ENCODE peak calls at places on chromosome 16, in seven cellular contexts. E is fibroblast of the aortic adventitia; U is foreskin fibroblast; I is HL-60; X is AG10803; D is body of pancreas; T is CD4-positive, alpha-beta memory T cell. W is an unnamed sample.

GRCh38 chr16:81435567-81435966 is 9.0 kb upstream of the CMIP start:
- DNase-seq in T (no peak), E (no peak), D (no peak), I (no peak), X (no peak), U (no peak), W (no peak)

GRCh38 chr16:51971184-51971583 is 575.8 kb downstream of the TOX3 start:
- DNase-seq in E (peak), I (no peak), D (peak), X (peak), T (no peak), U (peak), W (no peak)

GRCh38 chr16:87953308-87954208 is 2.3 kb downstream of the BANP start:
- DNase-seq in X (no peak), I (no peak), T (no peak), E (no peak), U (no peak), D (no peak), W (no peak)

GRCh38 chr16:55008836-55009510 is 78.3 kb downstream of the IRX5 start:
- DNase-seq in U (no peak), T (no peak), E (no peak), X (no peak), I (no peak), D (no peak), W (no peak)

GRCh38 chr16:72473631-72474030 is 301.7 kb upstream of the PMFBP1 start:
- DNase-seq in E (no peak), I (no peak), T (no peak), X (no peak), D (no peak), U (no peak), W (no peak)

GRCh38 chr16:60041671-60042070 is 1307.6 kb upstream of the GOT2 start:
- DNase-seq in E (no peak), U (no peak), T (no peak), I (no peak), X (no peak), D (no peak), W (no peak)

GRCh38 chr16:79076039-79076767 is 524.3 kb downstream of the MAF start:
- DNase-seq in T (no peak), E (no peak), D (no peak), U (no peak), I (no peak), X (no peak), W (no peak)

GRCh38 chr16:14289692-14290340 is 218.7 kb downstream of the MRTFB start:
- DNase-seq in D (no peak), I (no peak), E (no peak), U (no peak), X (peak), T (no peak), W (no peak)

GRCh38 chr16:15701975-15702970 is 52.2 kb downstream of the NDE1 start:
- DNase-seq in X (peak), D (no peak), U (peak), T (no peak), I (no peak), E (no peak), W (no peak)

GRCh38 chr16:22614271-22614947 is 103.7 kb downstream of the NPIPB5 start:
- DNase-seq in I (no peak), D (peak), X (peak), E (no peak), U (peak), T (no peak), W (no peak)

GRCh38 chr16:1019234-1019933 is 37.8 kb downstream of the SOX8 start:
- DNase-seq in I (no peak), U (peak), D (peak), X (peak), T (no peak), E (peak), W (no peak)

GRCh38 chr16:5882087-5882661 is 784.6 kb upstream of the EEF2KMT start:
- DNase-seq in U (no peak), X (no peak), D (no peak), E (no peak), T (no peak), I (no peak), W (no peak)

GRCh38 chr16:86956437-86956836 is 360.8 kb downstream of the C16orf95 start:
- DNase-seq in I (no peak), T (no peak), D (no peak), X (no peak), U (no peak), E (no peak), W (peak)

GRCh38 chr16:9123871-9124270 is 32.4 kb downstream of the HAPSTR1 start:
- DNase-seq in E (no peak), X (no peak), U (no peak), D (peak), T (no peak), I (no peak), W (no peak)

GRCh38 chr16:79768594-79768993 is 168.1 kb upstream of the MAF start:
- DNase-seq in E (no peak), I (no peak), U (no peak), D (peak), X (no peak), T (no peak), W (no peak)

GRCh38 chr16:55703003-55704001 is 47.5 kb downstream of the SLC6A2 start:
- DNase-seq in E (peak), T (no peak), I (no peak), X (peak), U (peak), D (peak), W (peak)

GRCh38 chr16:57028086-57028485 is 38.7 kb downstream of the NLRC5 start:
- DNase-seq in D (no peak), E (no peak), X (no peak), I (no peak), T (no peak), U (no peak), W (no peak)

GRCh38 chr16:8885674-8886592 is 3.8 kb downstream of the LITAFD start:
- DNase-seq in X (no peak), T (no peak), D (peak), U (peak), E (peak), I (no peak), W (no peak)

GRCh38 chr16:9262941-9263340 is 171.5 kb downstream of the HAPSTR1 start:
- DNase-seq in D (no peak), I (no peak), X (no peak), T (no peak), E (no peak), U (no peak), W (no peak)

GRCh38 chr16:59604331-59604730 is 870.2 kb upstream of the GOT2 start:
- DNase-seq in I (no peak), U (peak), X (peak), T (no peak), E (no peak), D (no peak), W (no peak)

GRCh38 chr16:76443981-76444380 is 166.8 kb downstream of the CNTNAP4 start:
- DNase-seq in E (no peak), T (no peak), D (no peak), X (no peak), U (no peak), I (no peak), W (no peak)

GRCh38 chr16:610513-611381 is 20.0 kb upstream of the WFIKKN1 start:
- DNase-seq in I (no peak), X (no peak), D (peak), U (no peak), T (peak), E (no peak), W (peak)

GRCh38 chr16:17347624-17348023 is 123.1 kb downstream of the XYLT1 start:
- DNase-seq in D (no peak), E (no peak), I (no peak), U (no peak), T (no peak), X (no peak), W (no peak)

GRCh38 chr16:48811478-48811877 is 201.5 kb upstream of the N4BP1 start:
- DNase-seq in U (no peak), I (no peak), X (no peak), T (no peak), E (no peak), D (no peak), W (no peak)

GRCh38 chr16:75476817-75477216 is 12.3 kb upstream of the TMEM170A start:
- DNase-seq in T (no peak), E (no peak), X (no peak), I (no peak), D (no peak), U (no peak), W (no peak)

GRCh38 chr16:31664683-31665482 is 137.2 kb downstream of the AHSP start:
- DNase-seq in D (no peak), I (no peak), T (no peak), E (no peak), X (peak), U (no peak), W (no peak)

GRCh38 chr16:3695610-3696369 is 21.5 kb downstream of the TRAP1 start:
- DNase-seq in I (no peak), E (no peak), T (no peak), X (no peak), U (no peak), D (peak), W (no peak)

GRCh38 chr16:17334096-17334495 is 136.7 kb downstream of the XYLT1 start:
- DNase-seq in I (no peak), E (peak), U (peak), D (no peak), X (peak), T (no peak), W (no peak)

GRCh38 chr16:7272567-7273158 is 60.0 kb upstream of the RBFOX1 start:
- DNase-seq in E (no peak), X (no peak), T (no peak), I (no peak), U (no peak), D (no peak), W (no peak)

GRCh38 chr16:77344306-77344705 is 90.5 kb downstream of the ADAMTS18 start:
- DNase-seq in D (no peak), E (peak), T (no peak), U (no peak), X (no peak), I (no peak), W (no peak)

GRCh38 chr16:75267631-75268264 is 16.3 kb upstream of the BCAR1 start:
- DNase-seq in I (no peak), E (peak), X (no peak), D (peak), T (no peak), U (no peak), W (no peak)

DNA sequence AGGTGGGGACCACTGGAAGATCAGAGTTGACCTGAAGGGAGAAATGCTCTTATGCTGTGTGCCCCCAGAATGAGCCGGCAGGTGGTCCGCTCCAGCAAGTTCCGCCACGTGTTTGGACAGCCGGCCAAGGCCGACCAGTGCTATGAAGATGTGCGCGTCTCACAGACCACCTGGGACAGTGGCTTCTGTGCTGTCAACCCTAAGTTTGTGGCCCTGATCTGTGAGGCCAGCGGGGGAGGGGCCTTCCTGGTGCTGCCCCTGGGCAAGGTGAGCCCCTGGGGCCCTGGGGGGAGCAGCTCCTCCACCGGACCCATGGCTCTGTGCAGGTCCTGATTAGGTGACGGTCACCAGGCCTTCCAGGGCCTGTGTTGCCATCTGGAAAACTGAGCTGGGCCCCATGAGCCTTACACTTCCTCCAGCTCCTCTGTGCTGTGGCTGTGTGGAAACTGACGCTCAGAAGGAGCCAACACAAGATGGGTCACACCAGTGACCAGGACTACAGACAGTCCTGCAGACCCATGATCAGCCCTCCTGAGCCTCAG is 1.8 kb downstream of the CORO1A start:
- DNase-seq in U (no peak), D (no peak), T (no peak), X (no peak), I (peak), E (no peak), W (no peak)
- H3K4me3 ChIP-seq in U (no peak), D (no peak), T (peak), X (no peak), I (peak), E (no peak), W (peak)

DNA sequence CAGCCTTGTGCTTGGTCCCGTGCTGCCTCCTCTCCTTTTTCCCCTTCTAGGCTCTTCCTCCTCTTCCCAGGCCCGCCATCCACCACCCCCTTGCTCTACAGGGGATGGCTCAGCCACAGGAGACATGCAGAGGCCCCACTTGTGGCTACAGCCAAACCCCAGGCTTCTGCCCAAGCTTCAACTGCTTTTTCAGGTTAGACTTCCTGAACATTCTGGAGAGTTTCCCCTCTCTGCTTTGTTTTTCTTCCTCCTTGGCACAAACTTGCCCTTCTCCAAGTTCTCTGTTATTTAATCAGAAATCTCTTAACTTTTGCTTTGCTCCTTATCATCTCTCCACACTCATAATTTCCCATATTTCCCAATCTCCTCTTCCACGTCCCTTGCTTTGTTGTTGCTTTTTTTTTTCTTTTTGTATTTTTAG is 18.3 kb upstream of the HAS3 start:
- DNase-seq in T (no peak), I (no peak), X (no peak), D (no peak), E (peak), U (no peak), W (peak)
- H3K4me3 ChIP-seq in T (no peak), I (no peak), X (no peak), D (no peak), E (no peak), U (no peak), W (no peak)

GRCh38 chr16:84819644-84820304 is at the start of gene CRISPLD2:
- DNase-seq in T (peak), U (peak), D (peak), E (peak), X (peak), I (peak), W (peak)
- H3K4me3 ChIP-seq in T (peak), U (peak), D (no peak), E (peak), X (peak), I (peak), W (peak)

GRCh38 chr16:89602273-89602951 is 11.0 kb upstream of the DPEP1 start:
- DNase-seq in I (no peak), U (peak), D (no peak), E (peak), T (peak), X (peak), W (no peak)
- H3K4me3 ChIP-seq in I (no peak), U (no peak), D (no peak), E (peak), T (no peak), X (peak), W (no peak)

GRCh38 chr16:2039286-2040030 is 8.2 kb downstream of the NTHL1 start:
- DNase-seq in T (peak), I (no peak), E (peak), D (peak), U (peak), X (peak), W (no peak)
- H3K4me3 ChIP-seq in T (no peak), I (no peak), E (no peak), D (no peak), U (no peak), X (no peak), W (no peak)

GRCh38 chr16:70304892-70305448 is 6.0 kb downstream of the DDX19B start:
- DNase-seq in E (no peak), T (no peak), I (no peak), X (no peak), U (no peak), D (no peak), W (no peak)
- H3K4me3 ChIP-seq in E (no peak), T (no peak), I (no peak), X (no peak), U (no peak), D (no peak), W (no peak)

W was measured in Jurkat, Clone E6-1.